ENCODE peak calls at places on chromosomes 7 and 10, in four cellular contexts. X is upper lobe of right lung; D is CD4-positive, alpha-beta T cell; W is astrocyte. L is an unnamed sample.

GRCh38 chr10:97648557-97649404 is 8.3 kb downstream of the PI4K2A start:
- DNase-seq in X (no peak), D (no peak), W (peak), L (no peak)

GRCh38 chr7:36208997-36209813 is 56.2 kb downstream of the EEPD1 start:
- DNase-seq in X (no peak), D (peak), W (no peak), L (no peak)

GRCh38 chr7:37208528-37208927 is 240.1 kb downstream of the ELMO1 start:
- DNase-seq in X (no peak), D (peak), W (peak), L (peak)

GRCh38 chr7:110065112-110065511 is 1025.8 kb upstream of the LRRN3 start:
- DNase-seq in X (no peak), D (no peak), W (no peak), L (no peak)

GRCh38 chr7:78083466-78084120 is 285.0 kb downstream of the PHTF2 start:
- DNase-seq in X (no peak), D (no peak), W (peak), L (no peak)

GRCh38 chr10:55500931-55501559 is 700.0 kb upstream of the PCDH15 start:
- DNase-seq in X (no peak), D (no peak), W (peak), L (no peak)

GRCh38 chr7:12103948-12104347 is 107.1 kb upstream of the TMEM106B start:
- DNase-seq in X (no peak), D (no peak), W (peak), L (no peak)

GRCh38 chr7:121330053-121330833 is 1.4 kb downstream of the WNT16 start:
- DNase-seq in X (no peak), D (no peak), W (no peak), L (no peak)

GRCh38 chr10:109282510-109282909 is 640.8 kb downstream of the XPNPEP1 start:
- DNase-seq in X (no peak), D (no peak), W (peak), L (no peak)

GRCh38 chr7:134311807-134312206 is 4.9 kb downstream of the SLC35B4 start:
- DNase-seq in X (no peak), D (no peak), W (no peak), L (no peak)

GRCh38 chr10:32446701-32447406 is 914 bp downstream of the CCDC7 start:
- DNase-seq in X (no peak), D (no peak), W (peak), L (no peak)

GRCh38 chr7:149625339-149625946 is 127.8 kb upstream of the ZNF746 start:
- DNase-seq in X (peak), D (peak), W (peak), L (no peak)

GRCh38 chr10:27446091-27446918 is 57.8 kb upstream of the RAB18 start:
- DNase-seq in X (no peak), D (no peak), W (peak), L (no peak)

DNA sequence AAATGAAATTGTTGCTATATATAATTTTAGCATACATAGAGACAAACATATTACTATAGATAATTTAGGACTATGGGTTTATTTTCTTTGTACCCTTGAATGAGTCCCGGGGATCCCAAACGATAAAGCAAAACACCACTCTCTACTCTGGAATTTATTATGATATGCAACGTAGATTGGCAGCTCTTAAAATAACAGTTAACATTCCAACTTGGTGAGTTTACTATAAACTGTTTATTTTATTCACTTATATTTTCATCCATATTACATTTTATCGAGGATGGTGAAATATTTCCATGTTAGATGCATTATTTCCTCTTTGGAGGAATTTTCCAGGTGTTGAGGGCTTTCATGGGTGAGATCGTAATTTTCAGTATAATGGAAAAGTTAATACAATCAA is 138.7 kb upstream of the DGKB start:
- DNase-seq in X (no peak), D (no peak), W (no peak), L (no peak)
- H3K27ac ChIP-seq in X (no peak), D (no peak), W (no peak), L (no peak)

GRCh38 chr10:95478935-95479334 is 82.2 kb downstream of the SORBS1 start:
- DNase-seq in X (no peak), D (no peak), W (no peak), L (no peak)
- H3K27ac ChIP-seq in X (peak), D (no peak), W (no peak), L (peak)

DNA sequence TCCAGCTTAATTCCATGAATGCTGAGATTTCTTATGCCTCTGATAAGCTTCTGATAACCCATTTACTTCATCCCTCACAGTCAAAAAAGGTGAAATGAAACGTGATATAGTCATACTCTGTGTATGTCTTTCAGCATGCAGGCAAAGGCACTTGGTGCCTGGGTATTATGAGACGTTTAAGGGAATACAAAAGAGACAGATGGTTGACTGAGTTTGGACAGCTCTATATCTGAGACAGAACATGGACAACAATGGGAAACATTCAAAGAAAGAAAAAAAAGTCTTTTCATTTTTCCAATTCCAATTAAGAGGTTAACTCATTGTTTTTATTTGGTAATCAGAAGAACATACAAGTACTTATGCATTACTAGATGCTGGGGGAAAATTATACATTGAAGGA is 96.2 kb downstream of the PPP1R17 start:
- DNase-seq in X (no peak), D (no peak), W (no peak), L (no peak)
- H3K27ac ChIP-seq in X (no peak), D (no peak), W (peak), L (peak)

GRCh38 chr10:117306674-117307073 is 65.8 kb downstream of the SLC18A2 start:
- DNase-seq in X (no peak), D (no peak), W (no peak), L (no peak)

GRCh38 chr10:117313641-117314040 is 61.6 kb downstream of the PDZD8 start:
- DNase-seq in X (no peak), D (no peak), W (no peak), L (no peak)

GRCh38 chr10:117311261-117311660 is 64.0 kb downstream of the PDZD8 start:
- DNase-seq in X (no peak), D (no peak), W (peak), L (no peak)

DNA sequence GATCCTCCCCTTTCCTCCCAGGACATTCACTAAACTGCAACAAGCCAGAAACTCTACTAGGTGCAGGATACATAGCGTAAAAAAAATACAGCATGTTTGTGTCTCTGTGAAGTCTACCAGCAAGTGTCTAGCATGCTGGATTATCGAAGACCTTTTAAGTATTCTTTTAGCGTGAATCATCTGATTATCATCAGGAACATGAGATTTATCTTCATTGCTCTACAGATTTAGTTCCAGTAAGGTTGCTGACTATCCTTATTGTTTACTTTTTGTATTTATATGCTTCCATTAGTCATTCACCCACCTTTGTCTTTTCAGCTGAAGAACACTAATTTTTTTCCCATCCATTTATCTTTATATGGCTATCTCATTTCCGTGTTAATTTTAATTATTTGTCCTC is 62.8 kb downstream of the PDZD8 start:
- DNase-seq in X (no peak), D (no peak), W (peak), L (no peak)
- H3K27ac ChIP-seq in X (no peak), D (no peak), W (no peak), L (no peak)

GRCh38 chr10:12638103-12638502 is 288.8 kb downstream of the CAMK1D start:
- DNase-seq in X (no peak), D (no peak), W (peak), L (no peak)

GRCh38 chr10:12640550-12640949 is 291.2 kb downstream of the CAMK1D start:
- DNase-seq in X (no peak), D (no peak), W (no peak), L (no peak)

GRCh38 chr10:12637649-12638048 is 288.3 kb downstream of the CAMK1D start:
- DNase-seq in X (no peak), D (no peak), W (no peak), L (no peak)

GRCh38 chr10:12638781-12639180 is 289.4 kb downstream of the CAMK1D start:
- DNase-seq in X (no peak), D (no peak), W (no peak), L (no peak)

GRCh38 chr10:12640026-12640425 is 290.7 kb downstream of the CAMK1D start:
- DNase-seq in X (no peak), D (no peak), W (no peak), L (no peak)
- H3K27ac ChIP-seq in X (no peak), D (no peak), W (no peak), L (no peak)

GRCh38 chr7:3964980-3965606 is 664.0 kb downstream of the SDK1 start:
- DNase-seq in X (no peak), D (no peak), W (no peak), L (no peak)
- H3K27ac ChIP-seq in X (no peak), D (no peak), W (no peak), L (no peak)

DNA sequence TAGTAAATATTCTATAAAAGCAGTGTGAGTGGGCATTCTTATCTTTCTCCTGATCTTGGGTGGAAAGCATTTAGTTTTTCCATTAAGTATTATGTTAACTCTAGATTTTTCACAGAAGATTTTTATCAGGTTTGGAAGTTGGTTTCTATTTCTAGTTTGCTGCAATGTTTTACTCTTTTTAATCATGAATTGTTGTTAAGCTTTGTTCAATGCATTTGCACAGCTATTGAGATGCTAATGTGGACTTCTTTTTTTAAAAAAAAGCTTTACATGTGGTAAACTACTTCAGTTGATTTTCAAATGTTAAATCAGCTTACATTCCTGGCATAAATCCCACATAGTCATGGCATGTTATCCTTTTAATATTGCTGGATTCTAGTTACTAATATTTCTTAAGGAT is 363.6 kb upstream of the NRP1 start:
- DNase-seq in X (no peak), D (no peak), W (no peak), L (no peak)
- H3K27ac ChIP-seq in X (no peak), D (no peak), W (no peak), L (no peak)

L was measured in substantia nigra.